ENCODE peak calls at places on chromosome 22, in eight cellular contexts. A, K, Y, N, H, J, F and U are unnamed samples.

GRCh38 chr22:39206491-39206890 is 38.3 kb downstream of the PDGFB start:
- DNase-seq in F (no peak), Y (peak; percentile 54), K (no peak), N (no peak), H (no peak), J (no peak), A (no peak), U (no peak)

GRCh38 chr22:25141994-25142620 is 57.6 kb upstream of the CRYBB3 start:
- DNase-seq in Y (no peak), J (no peak), H (no peak), N (no peak), A (no peak), K (no peak), F (no peak), U (no peak)

GRCh38 chr22:44645083-44645482 is 56.9 kb upstream of the PRR5 start:
- DNase-seq in Y (no peak), F (no peak), A (no peak), N (no peak), K (peak; percentile 31), H (no peak), J (peak; percentile 4), U (no peak)

GRCh38 chr22:40024201-40025061 is 29.7 kb downstream of the FAM83F start:
- DNase-seq in N (peak; percentile 65), K (peak; percentile 71), Y (no peak), F (peak; percentile 84), H (no peak), A (peak; percentile 67), J (peak; percentile 80), U (peak; percentile 59)

GRCh38 chr22:48754611-48755331 is 1072.9 kb downstream of the BRD1 start:
- DNase-seq in J (peak; percentile 14), H (no peak), N (no peak), Y (no peak), A (no peak), F (no peak), K (no peak), U (no peak)

GRCh38 chr22:20176421-20177060 is 25.7 kb upstream of the CCDC188 start:
- DNase-seq in A (no peak), N (no peak), F (no peak), K (no peak), Y (no peak), H (no peak), J (no peak), U (no peak)

GRCh38 chr22:46579751-46580449 is 40.3 kb upstream of the GRAMD4 start:
- DNase-seq in A (no peak), N (no peak), Y (no peak), K (no peak), H (no peak), J (no peak), F (no peak), U (no peak)

GRCh38 chr22:49934144-49934890 is 15.9 kb downstream of the CRELD2 start:
- DNase-seq in Y (no peak), J (no peak), H (no peak), K (peak; percentile 51), N (peak; percentile 87), A (peak; percentile 18), F (no peak), U (peak; percentile 59)

GRCh38 chr22:38923463-38924196 is 33.8 kb upstream of the APOBEC3A start:
- DNase-seq in H (peak; percentile 60), A (peak; percentile 87), Y (peak; percentile 93), N (peak; percentile 86), J (peak; percentile 86), K (peak; percentile 84), F (peak; percentile 28), U (peak; percentile 75)

GRCh38 chr22:19767427-19768380 is 7.1 kb downstream of the TBX1 start:
- DNase-seq in N (no peak), H (no peak), J (no peak), A (no peak), F (no peak), K (no peak), Y (no peak), U (no peak)

GRCh38 chr22:39622881-39623367 is 52.4 kb downstream of the CACNA1I start:
- DNase-seq in N (peak; percentile 51), A (peak; percentile 36), J (peak; percentile 55), Y (no peak), K (peak; percentile 28), F (peak; percentile 66), H (no peak), U (peak; percentile 23)

GRCh38 chr22:40463017-40463631 is 92.7 kb downstream of the SGSM3 start:
- DNase-seq in A (no peak), H (no peak), N (peak; percentile 22), K (no peak), F (no peak), J (no peak), Y (no peak), U (no peak)

GRCh38 chr22:19959043-19959586 is 17.5 kb upstream of the TXNRD2 start:
- DNase-seq in Y (peak; percentile 91), F (peak; percentile 99), N (peak; percentile 81), J (no peak), A (no peak), K (peak; percentile 72), H (no peak), U (peak; percentile 77)

GRCh38 chr22:38490915-38491314 is 15.2 kb downstream of the DDX17 start:
- DNase-seq in Y (peak; percentile 80), N (peak; percentile 87), H (no peak), A (no peak), F (no peak), K (peak; percentile 62), J (no peak), U (peak; percentile 69)

DNA sequence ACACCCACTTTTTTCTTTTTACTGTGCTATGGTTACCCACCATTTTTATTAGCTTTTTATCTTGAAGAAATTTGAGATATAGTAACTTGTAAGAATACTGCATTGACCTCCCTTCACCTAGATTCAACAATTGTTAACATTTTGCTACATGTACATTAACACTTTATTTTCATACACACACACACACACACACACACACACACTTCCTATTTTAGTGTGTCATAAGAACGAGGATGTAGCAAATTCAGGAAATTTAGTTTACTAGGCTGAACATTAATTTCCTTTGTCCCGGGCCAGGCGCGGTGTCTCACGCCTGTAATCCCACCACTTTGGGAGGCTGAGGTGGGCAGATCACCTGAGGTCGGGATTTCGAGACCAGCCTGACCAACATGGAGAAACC is 1.1 kb upstream of the ATP6V1E1 start:
- DNase-seq in N (no peak), J (no peak), A (no peak), K (no peak), H (no peak), Y (no peak), F (no peak), U (no peak)
- H3K4me3 ChIP-seq in N (no peak overlapping the region), J (peak overlapping the region; percentile 99), A (peak overlapping the region; percentile 100), K (peak overlapping the region; percentile 100), H (peak overlapping the region; percentile 99), Y (no peak overlapping the region), F (peak overlapping the region; percentile 54), U (no peak overlapping the region)

GRCh38 chr22:35708453-35708852 is 9.2 kb upstream of the APOL5 start:
- DNase-seq in K (peak; percentile 60), H (no peak), A (no peak), F (no peak), J (no peak), N (no peak), Y (no peak), U (no peak)

GRCh38 chr22:35711336-35711735 is 6.3 kb upstream of the APOL5 start:
- DNase-seq in J (no peak), K (no peak), Y (no peak), F (no peak), N (no peak), H (no peak), A (no peak), U (no peak)

GRCh38 chr22:35708917-35709316 is 8.8 kb upstream of the APOL5 start:
- DNase-seq in A (no peak), K (no peak), N (no peak), J (no peak), Y (no peak), H (no peak), F (no peak), U (no peak)

GRCh38 chr22:35717572-35717971 is at the start of gene APOL5:
- DNase-seq in K (no peak), F (no peak), H (no peak), N (no peak), Y (no peak), J (no peak), A (no peak), U (no peak)

GRCh38 chr22:35712672-35713071 is 5.0 kb upstream of the APOL5 start:
- DNase-seq in A (no peak), H (no peak), J (no peak), K (no peak), F (no peak), N (no peak), Y (no peak), U (no peak)
- TF ChIP-seq CTCF in A (no peak), H (no peak), J (no peak), K (no peak), F (no peak), N (no peak), Y (no peak), U (peak; percentile 15)

GRCh38 chr22:30823015-30823370 is 128.3 kb downstream of the OSBP2 start:
- DNase-seq in K (no peak), F (peak; percentile 8), H (no peak), A (peak; percentile 47), J (no peak), Y (peak; percentile 23), N (no peak), U (no peak)

GRCh38 chr22:30821863-30822215 is 127.2 kb downstream of the OSBP2 start:
- DNase-seq in N (no peak), Y (peak; percentile 46), H (no peak), J (no peak), K (no peak), F (no peak), A (no peak), U (no peak)

GRCh38 chr22:30821381-30821780 is 126.7 kb downstream of the OSBP2 start:
- DNase-seq in N (no peak), J (no peak), H (no peak), F (no peak), Y (peak; percentile 43), A (no peak), K (no peak), U (no peak)

GRCh38 chr22:30824096-30824495 is 129.4 kb downstream of the OSBP2 start:
- DNase-seq in K (no peak), F (no peak), J (no peak), Y (peak; percentile 25), H (no peak), A (no peak), N (no peak), U (no peak)

GRCh38 chr22:30822216-30823014 is 127.7 kb downstream of the OSBP2 start:
- DNase-seq in Y (peak; percentile 49), A (no peak), N (no peak), K (no peak), H (no peak), F (peak; percentile 4), J (no peak), U (no peak)
- H3K4me3 ChIP-seq in Y (peak overlapping the region; percentile 1), A (peak overlapping the region; percentile 67), N (no peak overlapping the region), K (peak overlapping the region; percentile 52), H (peak overlapping the region; percentile 35), F (peak overlapping the region; percentile 19), J (peak overlapping the region; percentile 53), U (peak overlapping the region; percentile 18)

DNA sequence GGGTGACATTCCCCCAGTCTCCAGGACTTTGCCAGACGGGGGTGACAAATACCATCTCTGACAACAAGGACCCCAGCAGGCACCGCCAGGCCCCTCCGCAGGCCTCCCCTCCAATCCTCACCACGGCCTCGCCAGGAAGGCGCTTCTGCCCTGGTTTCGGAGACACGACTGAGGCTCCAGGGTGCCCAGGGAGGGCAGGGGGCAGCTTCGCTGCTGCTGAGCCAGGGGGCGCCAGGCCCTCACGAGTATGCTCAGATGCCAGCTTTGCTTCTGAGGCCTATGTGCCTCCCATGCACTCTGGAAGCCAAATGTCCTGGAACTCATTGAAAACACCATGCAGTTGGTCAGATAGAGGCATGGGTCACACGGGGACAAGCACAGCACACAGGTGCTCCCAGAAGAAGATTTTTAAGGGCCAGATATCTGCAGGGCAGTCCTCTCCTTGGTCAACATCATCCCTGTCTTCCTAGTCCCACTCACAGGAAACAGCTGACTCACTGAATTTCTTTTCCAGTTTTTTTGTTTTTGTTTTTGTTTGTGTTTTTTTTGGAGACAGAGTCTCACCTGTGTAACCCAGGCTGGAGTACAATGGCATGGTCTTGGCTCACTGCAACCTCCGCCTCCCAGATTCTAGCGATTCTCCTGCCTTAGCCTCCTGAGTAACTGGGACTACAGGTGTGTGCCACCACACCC is 19.9 kb downstream of the BID start:
- DNase-seq in A (peak; percentile 7), H (no peak), N (no peak), F (no peak), Y (no peak), J (no peak), K (no peak), U (no peak)
- TF ChIP-seq CTCF in A (peak; percentile 45), H (peak; percentile 73), N (no peak), F (peak; percentile 32), Y (no peak), J (no peak), K (peak; percentile 26), U (peak; percentile 19)